ENCODE peak calls at places on chromosomes 16 and 17, in nine cellular contexts. N is GM23248, P is A549, A is left ventricle myocardium inferior, W is mesenchymal stem cell, G is lower lobe of right lung, C is right cardiac atrium, K is uterus, S is K562. Y is an unnamed sample. For H3K9me3, the result is how much of the 10 kb centered on the place peaks cover.

GRCh38 chr16:15891508-15891907 is 3.1 kb upstream of the CEP20 start:
- DNase-seq in N (no peak), P (no peak), W (no peak), A (no peak), K (no peak), S (no peak), C (no peak), G (no peak), Y (no peak)

GRCh38 chr16:2027024-2028010 is 615 bp downstream of the NHERF2 start:
- DNase-seq in P (peak), G (no peak), S (peak), K (no peak), A (no peak), C (peak), N (peak), W (peak), Y (no peak)

GRCh38 chr17:15490634-15491261 is 23.3 kb upstream of the CDRT4 start:
- DNase-seq in C (peak), P (no peak), W (peak), K (peak), G (no peak), A (peak), N (peak), S (peak), Y (no peak)

GRCh38 chr17:10683853-10684252 is 13.5 kb downstream of the SCO1 start:
- DNase-seq in W (peak), C (no peak), K (no peak), S (peak), A (no peak), G (no peak), N (peak), P (peak), Y (no peak)

GRCh38 chr17:79987187-79987889 is 48.3 kb downstream of the TBC1D16 start:
- DNase-seq in C (peak), N (peak), G (peak), P (no peak), W (no peak), S (no peak), A (no peak), K (no peak), Y (no peak)

GRCh38 chr17:73644145-73645049 is at the start of gene SDK2:
- DNase-seq in C (peak), W (peak), N (peak), K (no peak), G (no peak), A (no peak), S (no peak), P (peak), Y (no peak)

GRCh38 chr16:84922351-84923135 is 88.8 kb downstream of the ZDHHC7 start:
- DNase-seq in N (no peak), A (peak), P (no peak), G (peak), C (peak), S (no peak), W (peak), K (peak), Y (no peak)

GRCh38 chr16:53022374-53022773 is 30.3 kb downstream of the CHD9NB start:
- DNase-seq in S (peak), K (no peak), A (no peak), N (peak), G (no peak), P (peak), C (peak), W (peak), Y (no peak)

GRCh38 chr16:49330562-49331201 is 42.9 kb upstream of the C16orf78 start:
- DNase-seq in N (no peak), S (no peak), K (no peak), P (no peak), G (no peak), W (no peak), C (no peak), A (no peak), Y (no peak)

GRCh38 chr17:60160829-60161501 is 11.2 kb downstream of the CA4 start:
- DNase-seq in N (no peak), S (no peak), A (no peak), P (no peak), C (no peak), K (no peak), W (no peak), G (peak), Y (no peak)

GRCh38 chr17:47316316-47316715 is 7.4 kb upstream of the EFCAB13 start:
- DNase-seq in N (peak), A (no peak), P (no peak), G (no peak), W (peak), C (no peak), K (no peak), S (no peak), Y (no peak)

GRCh38 chr17:65495255-65496060 is 66.0 kb downstream of the AXIN2 start:
- DNase-seq in C (no peak), S (no peak), A (no peak), G (peak), K (no peak), P (no peak), W (no peak), N (no peak), Y (no peak)

GRCh38 chr16:69190046-69190588 is 3.2 kb downstream of the SNTB2 start:
- DNase-seq in S (no peak), C (no peak), G (no peak), P (no peak), W (no peak), N (no peak), A (no peak), K (no peak), Y (no peak)

GRCh38 chr17:74417178-74418045 is 14.5 kb upstream of the GPRC5C start:
- DNase-seq in G (no peak), A (no peak), W (peak), N (peak), S (no peak), C (no peak), K (no peak), P (peak), Y (no peak)

GRCh38 chr17:4543557-4544026 is 11.6 kb downstream of the MYBBP1A start:
- DNase-seq in W (no peak), S (no peak), K (no peak), C (no peak), P (no peak), A (no peak), N (no peak), G (no peak), Y (no peak)

GRCh38 chr17:71762526-71762925 is 358.3 kb upstream of the SOX9 start:
- DNase-seq in P (no peak), A (no peak), S (no peak), N (no peak), K (no peak), C (no peak), G (no peak), W (no peak), Y (no peak)

GRCh38 chr17:48544356-48545021 is 420 bp downstream of the HOXB2 start:
- DNase-seq in S (peak), A (peak), P (no peak), N (peak), W (peak), G (peak), C (peak), K (peak), Y (peak)

GRCh38 chr17:32015245-32016013 is 8.2 kb downstream of the LRRC37B start:
- DNase-seq in C (no peak), P (peak), W (no peak), S (no peak), K (no peak), N (no peak), G (no peak), A (no peak), Y (no peak)

GRCh38 chr16:84038491-84038890 is 4.1 kb downstream of the SLC38A8 start:
- DNase-seq in A (no peak), C (peak), P (no peak), N (no peak), S (no peak), W (no peak), K (no peak), G (no peak), Y (no peak)

GRCh38 chr17:35871415-35871814 is 2.7 kb upstream of the HEATR9 start:
- DNase-seq in C (no peak), W (no peak), S (no peak), N (no peak), G (no peak), P (no peak), K (no peak), A (no peak), Y (no peak)

GRCh38 chr17:77356109-77356689 is 215.4 kb downstream of the SEC14L1 start:
- DNase-seq in K (peak), W (no peak), N (peak), G (no peak), A (no peak), S (peak), P (peak), C (no peak), Y (no peak)

GRCh38 chr16:78562650-78563049 is 463.2 kb downstream of the WWOX start:
- DNase-seq in C (no peak), S (no peak), W (no peak), P (no peak), K (no peak), G (no peak), N (no peak), A (no peak), Y (no peak)

GRCh38 chr16:78556421-78556820 is 457.0 kb downstream of the WWOX start:
- DNase-seq in W (no peak), P (no peak), A (no peak), G (no peak), K (no peak), C (no peak), S (no peak), N (no peak), Y (no peak)

GRCh38 chr16:78562156-78562555 is 462.7 kb downstream of the WWOX start:
- DNase-seq in C (no peak), P (no peak), K (no peak), A (no peak), G (no peak), S (no peak), N (no peak), W (peak), Y (no peak)

GRCh38 chr16:78563905-78564304 is 464.5 kb downstream of the WWOX start:
- DNase-seq in C (no peak), A (no peak), N (no peak), P (no peak), G (no peak), S (no peak), K (no peak), W (peak), Y (no peak)

GRCh38 chr16:78560997-78561396 is 461.5 kb downstream of the WWOX start:
- DNase-seq in N (no peak), C (no peak), S (no peak), K (no peak), W (no peak), A (no peak), G (no peak), P (no peak), Y (no peak)
- H3K9me3 ChIP-seq in N (under half), C (under half), S (under half), K (under half), W (under half), A (under half), G (under half), P (under half), Y (under half)

DNA sequence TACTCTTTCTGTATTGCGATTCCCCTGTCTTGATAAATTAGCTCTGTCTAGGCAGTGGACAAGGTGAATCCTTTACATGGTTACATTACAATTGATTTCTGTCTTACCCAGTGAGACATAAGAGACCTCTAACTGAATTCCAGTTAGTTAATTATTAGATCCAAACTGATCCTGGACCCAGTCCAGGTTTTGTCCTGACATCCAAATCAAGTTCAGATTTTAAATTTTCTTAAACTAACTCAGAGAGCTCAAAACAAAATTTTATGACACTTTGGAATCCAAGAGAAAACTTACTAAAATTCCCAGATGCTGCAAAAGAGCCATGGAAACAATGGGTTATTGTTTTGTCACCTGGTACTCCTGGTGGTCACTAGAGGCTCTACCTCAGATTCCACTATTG is 2166.6 kb downstream of the TP53TG3F start:
- DNase-seq in W (no peak), A (no peak), C (no peak), G (no peak), K (no peak), S (no peak), P (no peak), N (no peak), Y (no peak)
- H3K9me3 ChIP-seq in W (under half), A (under half), C (under half), G (under half), K (under half), S (under half), P (under half), N (under half), Y (under half)

GRCh38 chr16:87152221-87152755 is 164.9 kb downstream of the C16orf95 start:
- DNase-seq in K (no peak), P (no peak), S (no peak), W (no peak), A (no peak), N (no peak), C (no peak), G (no peak), Y (no peak)
- H3K9me3 ChIP-seq in K (under half), P (under half), S (under half), W (under half), A (under half), N (under half), C (under half), G (under half), Y (under half)

GRCh38 chr17:58144801-58145200 is 3.4 kb upstream of the OR4D1 start:
- DNase-seq in S (no peak), G (no peak), K (no peak), N (no peak), A (no peak), P (no peak), W (no peak), C (no peak), Y (no peak)

GRCh38 chr17:58148609-58149008 is 425 bp downstream of the OR4D1 start:
- DNase-seq in A (no peak), N (no peak), K (no peak), C (no peak), W (no peak), P (no peak), S (no peak), G (no peak), Y (no peak)

GRCh38 chr17:58153046-58153445 is 4.9 kb downstream of the OR4D1 start:
- DNase-seq in G (no peak), S (no peak), K (no peak), A (no peak), N (no peak), P (no peak), C (no peak), W (no peak), Y (peak)

GRCh38 chr17:58147930-58148434 is at the start of gene OR4D1:
- DNase-seq in C (no peak), N (no peak), S (no peak), W (no peak), K (no peak), A (no peak), G (no peak), P (no peak), Y (no peak)
- H3K9me3 ChIP-seq in C (under half), N (under half), S (under half), W (under half), K (under half), A (under half), G (under half), P (under half), Y (under half)

DNA sequence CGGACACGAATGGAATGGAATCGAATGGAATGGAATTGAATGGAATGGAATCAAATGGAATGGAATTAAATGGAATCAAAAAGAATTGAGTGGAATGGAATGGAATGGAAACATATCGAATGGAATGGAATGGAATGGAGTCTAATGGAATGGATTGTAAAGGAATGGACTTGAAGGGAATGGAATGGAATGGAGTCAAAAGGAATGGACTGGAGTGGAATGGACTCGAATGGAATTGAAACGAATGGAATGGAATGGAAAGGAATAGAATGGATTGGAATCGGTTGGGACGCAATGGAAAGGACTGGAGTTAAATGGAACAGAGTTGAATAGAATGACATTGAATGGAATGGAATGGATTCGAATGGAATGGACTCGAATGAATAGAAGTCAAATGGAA is 486.9 kb upstream of the WSB1 start:
- DNase-seq in G (no peak), N (no peak), P (no peak), W (no peak), A (no peak), S (no peak), C (no peak), K (no peak), Y (no peak)
- H3K9me3 ChIP-seq in G (half or more), N (under half), P (under half), W (half or more), A (half or more), S (under half), C (under half), K (under half), Y (under half)

GRCh38 chr16:10767127-10767526 is 23.5 kb downstream of the NUBP1 start:
- DNase-seq in N (no peak), C (no peak), P (no peak), A (no peak), W (no peak), K (no peak), S (no peak), G (no peak), Y (no peak)
- H3K9me3 ChIP-seq in N (under half), C (under half), P (under half), A (under half), W (under half), K (under half), S (under half), G (under half), Y (under half)

DNA sequence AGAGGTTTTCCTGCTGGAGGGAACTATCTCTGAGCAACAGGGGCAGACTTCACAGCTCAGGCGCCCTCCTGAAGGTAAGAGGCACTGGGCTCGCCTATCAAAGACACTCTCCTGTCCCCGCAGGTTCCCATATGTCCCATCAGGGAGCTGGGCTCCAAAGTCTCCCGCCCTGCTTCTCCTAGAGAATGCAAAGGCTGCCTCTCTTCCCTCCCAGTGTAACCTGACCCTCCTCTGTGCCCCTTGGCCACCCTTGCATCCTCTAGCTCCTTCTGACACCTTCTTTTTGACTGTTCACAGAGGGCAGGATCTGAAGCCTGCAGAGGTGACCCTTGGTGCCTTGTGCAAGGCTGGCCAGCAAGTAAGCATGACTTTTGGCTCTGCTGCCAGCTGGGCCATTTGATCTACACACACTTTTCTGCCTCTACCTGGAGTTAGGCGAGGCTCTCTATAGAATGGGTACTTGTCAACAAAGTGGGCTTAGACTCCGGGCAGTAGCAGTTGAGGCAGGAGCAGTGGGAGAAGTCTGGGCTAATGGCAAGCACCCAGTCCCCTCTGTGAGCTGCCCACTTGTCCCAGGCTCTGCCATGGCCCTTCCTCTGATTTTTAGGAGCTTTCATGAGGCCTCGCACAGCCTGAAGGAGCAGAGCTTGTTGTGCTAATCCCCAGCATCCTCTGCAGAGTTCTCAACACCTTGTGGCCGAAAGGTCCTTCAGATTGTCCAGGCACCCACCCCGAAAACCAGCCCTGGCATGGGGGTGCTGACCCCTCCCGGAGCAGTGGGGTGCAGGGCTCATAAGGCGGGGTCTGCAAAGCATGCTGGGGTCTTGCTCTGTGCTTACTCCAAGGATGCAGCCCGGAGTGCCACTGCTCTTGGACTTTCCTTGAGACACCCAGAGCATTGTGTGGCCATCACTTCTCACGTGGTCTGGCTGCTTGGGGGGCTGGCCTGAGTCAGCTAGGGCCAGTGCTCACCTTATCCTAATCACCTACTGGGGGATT is 122.9 kb downstream of the METRNL start:
- DNase-seq in S (no peak), C (peak), K (peak), A (peak), G (peak), P (no peak), W (no peak), N (peak), Y (peak)
- H3K9me3 ChIP-seq in S (under half), C (under half), K (under half), A (under half), G (under half), P (under half), W (under half), N (under half), Y (under half)

DNA sequence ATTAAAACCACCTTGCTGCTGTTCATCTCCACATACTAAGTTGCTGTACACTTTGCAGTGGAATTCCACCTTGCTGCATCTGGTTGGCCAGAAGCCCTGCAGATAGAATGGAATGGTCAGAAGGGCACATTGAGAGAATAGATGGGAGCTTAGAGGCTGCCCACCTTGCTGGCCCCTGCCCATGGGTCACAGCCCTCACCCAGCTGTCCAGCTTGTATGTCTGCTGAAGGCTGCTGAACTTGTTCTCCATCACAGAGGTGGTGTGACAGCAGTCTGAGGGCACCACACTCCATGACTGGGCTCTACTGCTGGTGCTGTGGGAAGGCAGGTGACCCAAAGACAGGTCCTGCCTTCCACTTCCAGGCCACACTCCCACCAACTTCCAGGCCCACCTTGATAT is 1755.4 kb downstream of the TP53TG3F start:
- DNase-seq in G (no peak), P (no peak), W (no peak), A (no peak), K (no peak), N (no peak), S (no peak), C (no peak), Y (no peak)
- H3K9me3 ChIP-seq in G (under half), P (under half), W (under half), A (under half), K (under half), N (under half), S (under half), C (under half), Y (under half)

GRCh38 chr17:81924557-81925532 is 2.7 kb downstream of the MAFG start:
- DNase-seq in P (peak), G (no peak), W (no peak), K (no peak), A (no peak), C (peak), S (peak), N (no peak), Y (no peak)
- H3K9me3 ChIP-seq in P (under half), G (under half), W (under half), K (under half), A (under half), C (under half), S (under half), N (under half), Y (under half)

GRCh38 chr16:3292604-3293003 is 9.3 kb downstream of the ZNF263 start:
- DNase-seq in A (no peak), P (no peak), K (no peak), S (no peak), N (peak), C (no peak), W (no peak), G (no peak), Y (no peak)
- H3K9me3 ChIP-seq in A (half or more), P (half or more), K (under half), S (under half), N (under half), C (under half), W (half or more), G (half or more), Y (under half)

Y was measured in T-helper 17 cell.